ENCODE peak calls at places on chromosomes 16 and 17, in eight cellular contexts. O is cardiac fibroblast; H is stimulated activated naive CD8-positive, alpha-beta T cell treated with anti-CD3 and anti-CD28 coated beads, Interleukin-15, Interleukin-2, amounts not matched to agents 100 U/mL and 50 U/mL, for 24 hours; J is Calu3; N is amniotic stem cell; K is IMR-90; G is anterior cingulate cortex; L is aorta. E is an unnamed sample.

GRCh38 chr16:89599451-89599858 is 14.0 kb upstream of the DPEP1 start:
- DNase-seq in H (peak; percentile 62), G (no peak), J (peak; percentile 64), N (no peak), O (no peak), K (no peak), L (no peak), E (peak; percentile 69)

GRCh38 chr17:20121359-20122235 is 112.4 kb downstream of the SPECC1 start:
- DNase-seq in O (peak; percentile 71), J (peak; percentile 54), L (peak; percentile 82), H (peak; percentile 69), N (peak; percentile 13), G (peak; percentile 57), K (peak; percentile 62), E (peak; percentile 49)

GRCh38 chr16:85534536-85535351 is 78.4 kb upstream of the GSE1 start:
- DNase-seq in L (no peak), J (no peak), G (no peak), H (no peak), K (no peak), N (no peak), O (no peak), E (no peak)

GRCh38 chr16:68074850-68075249 is 10.3 kb upstream of the NFATC3 start:
- DNase-seq in O (no peak), K (no peak), H (peak; percentile 80), G (no peak), N (no peak), J (no peak), L (no peak), E (no peak)

GRCh38 chr16:82643136-82643535 is 16.4 kb downstream of the CDH13 start:
- DNase-seq in J (no peak), G (no peak), L (no peak), H (no peak), N (no peak), K (no peak), O (no peak), E (no peak)

GRCh38 chr17:73697872-73698271 is 53.6 kb upstream of the SDK2 start:
- DNase-seq in L (no peak), H (no peak), J (peak; percentile 31), O (no peak), K (no peak), G (no peak), N (no peak), E (peak; percentile 26)

GRCh38 chr16:50273382-50273690 is 7.0 kb downstream of the ADCY7 start:
- DNase-seq in J (no peak), G (no peak), L (peak; percentile 42), O (no peak), H (no peak), N (no peak), K (no peak), E (no peak)

GRCh38 chr17:61057257-61057656 is 342.4 kb upstream of the TBX2 start:
- DNase-seq in O (no peak), K (no peak), G (no peak), N (no peak), L (no peak), J (no peak), H (no peak), E (no peak)

GRCh38 chr17:75765981-75766380 is 989 bp upstream of the GALK1 start:
- DNase-seq in K (no peak), J (no peak), H (no peak), L (peak; percentile 67), N (no peak), G (no peak), O (no peak), E (no peak)

GRCh38 chr17:67376892-67377726 is at the start of gene PITPNC1:
- DNase-seq in J (peak; percentile 79), G (peak; percentile 84), L (peak; percentile 95), K (peak; percentile 86), O (peak; percentile 92), N (peak; percentile 88), H (peak; percentile 91), E (peak; percentile 69)

GRCh38 chr17:19003543-19003965 is 1.0 kb downstream of the FAM83G start:
- DNase-seq in N (no peak), L (no peak), K (no peak), O (no peak), H (no peak), G (no peak), J (no peak), E (no peak)

GRCh38 chr16:1696863-1697262 is 9.1 kb upstream of the MAPK8IP3 start:
- DNase-seq in K (no peak), G (no peak), L (no peak), J (no peak), N (no peak), H (no peak), O (no peak), E (no peak)

GRCh38 chr16:10852948-10853347 is 24.1 kb upstream of the CIITA start:
- DNase-seq in K (no peak), H (no peak), J (no peak), N (no peak), O (no peak), G (no peak), L (no peak), E (no peak)

GRCh38 chr17:14833201-14833773 is 431.8 kb downstream of the PMP22 start:
- DNase-seq in N (no peak), K (peak; percentile 94), H (no peak), L (no peak), J (no peak), O (peak; percentile 59), G (no peak), E (no peak)

GRCh38 chr17:80632046-80632581 is 87.5 kb downstream of the RPTOR start:
- DNase-seq in H (no peak), N (no peak), O (no peak), G (no peak), K (peak; percentile 17), L (no peak), J (no peak), E (no peak)

GRCh38 chr16:10694830-10695229 is at the start of gene TEKT5:
- DNase-seq in L (peak; percentile 21), J (no peak), G (no peak), N (no peak), K (no peak), O (no peak), H (no peak), E (no peak)

GRCh38 chr17:77884019-77884418 is 74.5 kb upstream of the TNRC6C start:
- DNase-seq in N (no peak), O (peak; percentile 39), L (peak; percentile 80), J (no peak), K (peak; percentile 5), H (no peak), G (peak; percentile 90), E (no peak)

GRCh38 chr17:40450175-40450574 is 6.9 kb downstream of the IGFBP4 start:
- DNase-seq in O (peak; percentile 65), K (peak; percentile 45), G (no peak), N (no peak), H (peak; percentile 61), J (peak; percentile 100), L (no peak), E (no peak)

GRCh38 chr17:8253801-8254200 is 4.7 kb downstream of the PFAS start:
- DNase-seq in L (no peak), O (peak; percentile 30), N (no peak), G (no peak), H (no peak), K (no peak), J (no peak), E (peak; percentile 11)

GRCh38 chr17:62781826-62782225 is 26.3 kb downstream of the MARCHF10 start:
- DNase-seq in H (no peak), J (no peak), L (no peak), N (no peak), G (no peak), O (peak; percentile 25), K (peak; percentile 36), E (no peak)

GRCh38 chr17:41777579-41778188 is 8.8 kb downstream of the JUP start:
- DNase-seq in G (peak; percentile 70), N (peak; percentile 54), K (peak; percentile 96), J (peak; percentile 50), O (peak; percentile 98), L (no peak), H (no peak), E (no peak)

GRCh38 chr17:4365628-4366311 is 705 bp downstream of the UBE2G1 start:
- DNase-seq in G (no peak), L (peak; percentile 84), J (no peak), H (no peak), N (no peak), O (peak; percentile 6), K (no peak), E (peak; percentile 36)

GRCh38 chr17:81722184-81723120 is 10.4 kb downstream of the SLC25A10 start:
- DNase-seq in G (peak; percentile 67), O (no peak), H (no peak), J (peak; percentile 93), N (no peak), K (no peak), L (peak; percentile 68), E (no peak)

GRCh38 chr17:79794659-79795511 is 2.0 kb downstream of the CBX8 start:
- DNase-seq in H (no peak), J (no peak), L (no peak), K (no peak), O (no peak), N (no peak), G (no peak), E (no peak)

GRCh38 chr17:59165933-59166342 is 10.4 kb downstream of the PRR11 start:
- DNase-seq in G (peak; percentile 72), H (peak; percentile 34), O (peak; percentile 57), J (peak; percentile 51), L (no peak), N (no peak), K (peak; percentile 60), E (peak; percentile 50)

GRCh38 chr17:4519361-4519788 is 20.7 kb downstream of the SPNS2 start:
- DNase-seq in G (no peak), O (no peak), H (no peak), L (no peak), J (no peak), N (no peak), K (no peak), E (no peak)

GRCh38 chr16:73846292-73846849 is 450.2 kb upstream of the PSMD7 start:
- DNase-seq in L (no peak), G (peak; percentile 5), K (no peak), O (no peak), J (no peak), N (no peak), H (no peak), E (no peak)

GRCh38 chr17:38560503-38561318 is 45.0 kb downstream of the SRCIN1 start:
- DNase-seq in J (no peak), N (no peak), O (peak; percentile 53), G (no peak), H (no peak), K (peak; percentile 42), L (no peak), E (no peak)

GRCh38 chr16:47644661-47645060 is 183.5 kb downstream of the PHKB start:
- DNase-seq in G (no peak), K (peak; percentile 25), N (no peak), O (peak; percentile 45), J (no peak), H (no peak), L (no peak), E (no peak)

GRCh38 chr16:86555763-86556130 is 712 bp upstream of the MTHFSD start:
- DNase-seq in L (no peak), O (no peak), K (no peak), G (no peak), N (no peak), J (no peak), H (no peak), E (no peak)

GRCh38 chr17:80261159-80261894 is 675 bp downstream of the RNF213 start:
- DNase-seq in K (peak; percentile 32), N (no peak), J (peak; percentile 69), H (peak; percentile 69), O (peak; percentile 69), L (peak; percentile 86), G (peak; percentile 34), E (peak; percentile 49)

GRCh38 chr16:4272114-4272954 is 489 bp downstream of the TFAP4 start:
- DNase-seq in N (no peak), G (peak; percentile 61), K (no peak), J (peak; percentile 53), H (no peak), O (peak; percentile 40), L (no peak), E (peak; percentile 42)

GRCh38 chr16:78244131-78244899 is 144.9 kb downstream of the WWOX start:
- DNase-seq in K (no peak), L (no peak), O (no peak), N (no peak), J (peak; percentile 58), G (no peak), H (no peak), E (no peak)

GRCh38 chr17:68195667-68196393 is 52.0 kb upstream of the AMZ2 start:
- DNase-seq in O (no peak), G (no peak), K (no peak), N (no peak), L (no peak), H (no peak), J (no peak), E (no peak)